ENCODE peak calls at places on chromosomes 2 and 18, in five cellular contexts. Z is PC-3, J is fibroblast of lung, S is HepG2, D is OCI-LY7. Y is an unnamed sample.

GRCh38 chr18:32257073-32257780 is 67.4 kb downstream of the MEP1B start:
- DNase-seq in Z (peak; percentile 50), J (no peak), S (no peak), D (no peak), Y (no peak)

GRCh38 chr2:43003702-43004101 is 211.3 kb upstream of the HAAO start:
- DNase-seq in Z (no peak), J (no peak), S (no peak), D (no peak), Y (no peak)

GRCh38 chr2:113720167-113720566 is 36.3 kb downstream of the SLC35F5 start:
- DNase-seq in Z (peak; percentile 66), J (peak; percentile 23), S (peak; percentile 19), D (peak; percentile 11), Y (peak; percentile 10)

GRCh38 chr2:213958086-213958485 is 452.8 kb upstream of the VWC2L start:
- DNase-seq in Z (no peak), J (no peak), S (no peak), D (no peak), Y (no peak)

GRCh38 chr18:23260932-23261590 is 125.8 kb downstream of the CABLES1 start:
- DNase-seq in Z (peak; percentile 52), J (no peak), S (no peak), D (no peak), Y (no peak)

GRCh38 chr2:152042636-152043615 is 55.9 kb downstream of the CACNB4 start:
- DNase-seq in Z (no peak), J (no peak), S (no peak), D (no peak), Y (no peak)

GRCh38 chr2:159996792-159997546 is 65.4 kb downstream of the PLA2R1 start:
- DNase-seq in Z (no peak), J (peak; percentile 6), S (no peak), D (no peak), Y (peak; percentile 62)

GRCh38 chr2:225086439-225086838 is 44.2 kb upstream of the DOCK10 start:
- DNase-seq in Z (no peak), J (no peak), S (no peak), D (no peak), Y (no peak)

GRCh38 chr2:88230912-88231311 is 60.8 kb downstream of the THNSL2 start:
- DNase-seq in Z (no peak), J (no peak), S (no peak), D (no peak), Y (no peak)

GRCh38 chr2:61660511-61661388 is 122.6 kb upstream of the XPO1 start:
- DNase-seq in Z (peak; percentile 14), J (no peak), S (peak; percentile 39), D (no peak), Y (no peak)

GRCh38 chr2:169705927-169706326 is 11.7 kb downstream of the PHOSPHO2 start:
- DNase-seq in Z (no peak), J (peak; percentile 53), S (no peak), D (no peak), Y (peak; percentile 70)

GRCh38 chr2:24359129-24359528 is 1.2 kb downstream of the ITSN2 start:
- DNase-seq in Z (peak; percentile 34), J (no peak), S (no peak), D (no peak), Y (no peak)
- H3K4me3 ChIP-seq in Z (peak overlapping the region; percentile 84), J (peak overlapping the region; percentile 86), S (peak overlapping the region; percentile 92), D (peak overlapping the region; percentile 91), Y (peak overlapping the region; percentile 84)

GRCh38 chr2:48341556-48342133 is 188.3 kb upstream of the STON1 start:
- DNase-seq in Z (no peak), J (no peak), S (no peak), D (no peak), Y (no peak)

GRCh38 chr2:48343154-48343553 is 186.8 kb upstream of the STON1 start:
- DNase-seq in Z (no peak), J (no peak), S (no peak), D (no peak), Y (no peak)

GRCh38 chr2:48345176-48345575 is 184.8 kb upstream of the STON1 start:
- DNase-seq in Z (no peak), J (peak; percentile 59), S (peak; percentile 94), D (no peak), Y (no peak)

GRCh38 chr2:48344441-48344756 is 185.6 kb upstream of the STON1 start:
- DNase-seq in Z (no peak), J (no peak), S (no peak), D (no peak), Y (no peak)

DNA sequence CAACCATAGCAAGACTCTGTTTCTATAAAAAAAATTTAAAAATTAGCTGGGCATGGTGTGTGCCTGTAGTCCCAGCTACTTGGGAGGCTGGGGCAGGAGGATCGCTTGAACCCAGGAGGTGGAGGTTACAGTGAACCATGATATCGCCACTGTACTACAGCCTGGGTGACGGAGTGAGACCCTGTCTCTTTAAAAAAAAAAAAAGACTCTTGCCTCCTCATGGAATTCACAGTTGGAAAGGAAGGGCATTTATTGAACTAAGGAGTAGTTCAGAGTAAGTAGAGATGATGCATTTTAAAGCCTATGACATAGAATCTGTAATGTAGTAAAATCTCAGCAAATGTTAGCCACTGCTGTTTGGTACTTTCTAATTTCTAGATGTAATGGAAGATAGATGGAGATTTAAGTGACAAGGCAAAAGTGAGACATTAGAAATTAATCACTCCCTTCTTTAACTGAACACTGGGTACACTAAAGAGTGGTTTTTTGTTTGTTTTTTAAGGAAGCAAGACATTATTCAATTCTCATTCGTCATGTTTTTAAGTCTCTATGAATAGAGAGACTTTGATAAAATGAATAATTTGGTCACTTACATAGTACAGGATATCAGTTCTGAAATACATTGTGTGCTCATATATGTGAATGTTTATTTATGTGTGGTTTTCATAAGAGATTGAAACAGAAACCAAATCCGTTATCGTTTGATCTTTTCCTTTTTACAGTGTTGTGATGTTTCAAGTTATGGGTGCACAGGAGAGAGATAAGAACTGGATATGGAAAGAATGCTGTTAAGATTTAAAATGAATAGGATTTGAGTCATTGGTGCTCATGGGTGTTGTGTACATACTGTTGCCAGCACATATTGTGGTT is 186.1 kb upstream of the STON1 start:
- DNase-seq in Z (peak; percentile 90), J (peak; percentile 88), S (peak; percentile 87), D (no peak), Y (peak; percentile 96)
- H3K79me2 ChIP-seq in Z (peaks cover 65% of the 10 kb centered on the region), J (peaks cover 69% of the 10 kb centered on the region), S (peaks cover 100% of the 10 kb centered on the region), D (peaks cover 100% of the 10 kb centered on the region), Y (peaks cover 69% of the 10 kb centered on the region)

GRCh38 chr2:145750617-145751016 is 1230.7 kb upstream of the ZEB2 start:
- DNase-seq in Z (no peak), J (no peak), S (no peak), D (no peak), Y (no peak)

GRCh38 chr2:145750074-145750473 is 1230.2 kb upstream of the ZEB2 start:
- DNase-seq in Z (peak; percentile 18), J (no peak), S (no peak), D (no peak), Y (no peak)

GRCh38 chr2:145751155-145751554 is 1231.2 kb upstream of the ZEB2 start:
- DNase-seq in Z (no peak), J (peak; percentile 35), S (no peak), D (no peak), Y (no peak)

GRCh38 chr2:145749556-145749955 is 1229.6 kb upstream of the ZEB2 start:
- DNase-seq in Z (no peak), J (no peak), S (no peak), D (no peak), Y (no peak)

GRCh38 chr2:145748927-145749326 is 1229.0 kb upstream of the ZEB2 start:
- DNase-seq in Z (no peak), J (no peak), S (no peak), D (no peak), Y (no peak)
- H3K4me3 ChIP-seq in Z (no peak overlapping the region), J (no peak overlapping the region), S (no peak overlapping the region), D (no peak overlapping the region), Y (no peak overlapping the region)

DNA sequence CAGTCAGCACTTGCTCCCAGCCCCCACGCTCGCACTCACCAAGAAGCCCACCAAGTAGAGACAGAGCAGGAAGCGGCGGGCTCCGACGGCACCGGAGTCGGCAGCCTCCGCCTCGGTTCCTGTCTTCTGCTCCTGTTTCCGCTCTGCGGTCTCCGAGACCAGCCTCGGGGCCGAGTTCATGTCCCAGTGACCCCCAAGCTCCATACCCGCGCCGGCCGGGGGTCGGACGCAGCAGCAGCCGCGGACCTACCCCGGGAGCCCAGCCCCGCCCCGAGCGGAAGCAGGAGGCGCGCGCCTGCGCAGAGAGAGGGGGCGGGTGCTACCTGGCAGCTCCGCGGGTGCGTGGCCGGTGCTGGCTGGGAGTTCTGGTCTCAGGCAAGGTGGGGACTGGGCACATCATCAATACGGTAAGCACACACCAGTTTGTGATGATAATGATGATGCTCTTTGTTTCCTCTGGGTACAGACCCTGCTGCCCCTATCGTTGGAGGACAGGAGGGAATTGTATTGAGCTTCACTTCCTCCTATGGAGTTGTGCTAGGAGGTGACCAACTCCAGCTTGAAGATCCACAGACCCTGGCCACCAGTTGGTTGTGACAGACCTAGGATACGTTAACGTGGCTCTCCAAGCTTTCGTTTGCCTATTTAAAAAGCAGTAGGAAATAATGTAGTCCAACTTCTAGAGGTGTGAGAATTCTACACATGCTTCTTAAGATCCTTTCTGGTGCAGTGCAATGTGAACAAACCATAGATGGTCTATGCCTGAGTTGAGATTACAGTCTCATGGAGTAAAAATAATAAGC is 25.0 kb upstream of the TMEM182 start:
- DNase-seq in Z (peak; percentile 67), J (peak; percentile 53), S (peak; percentile 80), D (peak; percentile 83), Y (peak; percentile 31)
- H3K79me2 ChIP-seq in Z (peaks cover 53% of the 10 kb centered on the region), J (no peaks in the 10 kb centered on the region), S (peaks cover 60% of the 10 kb centered on the region), D (peaks cover 4% of the 10 kb centered on the region), Y (peaks cover 19% of the 10 kb centered on the region)

GRCh38 chr2:64862001-64862397 is 127.2 kb upstream of the SLC1A4 start:
- DNase-seq in Z (no peak), J (no peak), S (no peak), D (no peak), Y (no peak)

GRCh38 chr2:64860321-64860751 is 128.9 kb upstream of the SLC1A4 start:
- DNase-seq in Z (no peak), J (no peak), S (no peak), D (peak; percentile 30), Y (no peak)

GRCh38 chr2:64860936-64861335 is 128.3 kb upstream of the SLC1A4 start:
- DNase-seq in Z (no peak), J (no peak), S (no peak), D (no peak), Y (no peak)

GRCh38 chr2:64862623-64863022 is 126.6 kb upstream of the SLC1A4 start:
- DNase-seq in Z (peak; percentile 56), J (no peak), S (no peak), D (no peak), Y (no peak)

GRCh38 chr2:64861338-64862000 is 127.7 kb upstream of the SLC1A4 start:
- DNase-seq in Z (no peak), J (no peak), S (no peak), D (peak; percentile 28), Y (no peak)
- H3K4me3 ChIP-seq in Z (no peak overlapping the region), J (no peak overlapping the region), S (no peak overlapping the region), D (no peak overlapping the region), Y (no peak overlapping the region)

DNA sequence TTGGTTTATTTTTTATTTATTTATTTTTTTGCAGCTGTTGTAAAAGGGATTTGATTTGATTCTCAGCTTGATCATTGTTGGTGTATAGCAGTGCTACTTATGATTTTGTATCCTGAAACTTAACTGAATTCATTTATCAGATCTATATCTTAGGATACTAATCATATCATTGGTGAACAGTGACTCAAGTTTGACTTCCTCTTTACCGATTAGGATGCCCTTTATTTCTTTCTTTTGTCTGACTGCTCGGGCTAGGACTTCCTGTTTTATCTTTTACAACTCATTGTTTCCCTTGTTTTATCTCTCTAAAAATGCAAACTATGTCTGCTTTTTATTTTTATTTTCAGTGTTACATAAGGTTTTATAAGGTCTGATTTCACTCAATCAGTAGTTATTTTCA is 23.6 kb downstream of the SP100 start:
- DNase-seq in Z (no peak), J (no peak), S (no peak), D (peak; percentile 62), Y (peak; percentile 35)
- H3K79me2 ChIP-seq in Z (no peaks in the 10 kb centered on the region), J (peaks cover 35% of the 10 kb centered on the region), S (no peaks in the 10 kb centered on the region), D (peaks cover 31% of the 10 kb centered on the region), Y (peaks cover 61% of the 10 kb centered on the region)